ENCODE peak calls at places on chromosomes 16 and 17, in six cellular contexts. One of them, this sample, is unnamed.
A peak's percentile ranks its signal among the peaks of the same experiment; 100 is the strongest.

GRCh38 chr17:75498726-75499213 is 16.6 kb downstream of the CASKIN2 start:
- DNase-seq in ascending aorta: no peak
- DNase-seq in hepatocyte: no peak
- DNase-seq in heart left ventricle: no peak
- DNase-seq in psoas muscle: no peak
- DNase-seq in lung: no peak
- DNase-seq in this sample: no peak

GRCh38 chr17:76485569-76485968 is 15.7 kb downstream of the RHBDF2 start:
- DNase-seq in ascending aorta: no peak
- DNase-seq in hepatocyte: no peak
- DNase-seq in heart left ventricle: peak; percentile 73
- DNase-seq in psoas muscle: no peak
- DNase-seq in lung: no peak
- DNase-seq in this sample: no peak

GRCh38 chr17:10624966-10625365 is 32.1 kb downstream of the MYH3 start:
- DNase-seq in ascending aorta: no peak
- DNase-seq in hepatocyte: no peak
- DNase-seq in heart left ventricle: no peak
- DNase-seq in psoas muscle: peak; percentile 21
- DNase-seq in lung: no peak
- DNase-seq in this sample: no peak

GRCh38 chr17:32551186-32551955 is 64.6 kb downstream of the CDK5R1 start:
- DNase-seq in ascending aorta: no peak
- DNase-seq in hepatocyte: no peak
- DNase-seq in heart left ventricle: no peak
- DNase-seq in psoas muscle: no peak
- DNase-seq in lung: no peak
- DNase-seq in this sample: no peak

GRCh38 chr17:27807567-27808470 is 7.5 kb upstream of the NOS2 start:
- DNase-seq in ascending aorta: no peak
- DNase-seq in hepatocyte: peak; percentile 55
- DNase-seq in heart left ventricle: no peak
- DNase-seq in psoas muscle: no peak
- DNase-seq in lung: no peak
- DNase-seq in this sample: no peak

GRCh38 chr17:29619251-29619650 is 3.5 kb downstream of the CORO6 start:
- DNase-seq in ascending aorta: no peak
- DNase-seq in hepatocyte: no peak
- DNase-seq in heart left ventricle: peak; percentile 84
- DNase-seq in psoas muscle: peak; percentile 48
- DNase-seq in lung: no peak
- DNase-seq in this sample: no peak

GRCh38 chr16:71569621-71570020 is 7.3 kb downstream of the TAT start:
- DNase-seq in ascending aorta: no peak
- DNase-seq in hepatocyte: peak; percentile 23
- DNase-seq in heart left ventricle: no peak
- DNase-seq in psoas muscle: no peak
- DNase-seq in lung: no peak
- DNase-seq in this sample: no peak

GRCh38 chr17:28641579-28641978 is 3.4 kb downstream of the BLTP2 start:
- DNase-seq in ascending aorta: no peak
- DNase-seq in hepatocyte: no peak
- DNase-seq in heart left ventricle: no peak
- DNase-seq in psoas muscle: no peak
- DNase-seq in lung: no peak
- DNase-seq in this sample: no peak

GRCh38 chr16:1906052-1906845 is 12.0 kb downstream of the HS3ST6 start:
- DNase-seq in ascending aorta: no peak
- DNase-seq in hepatocyte: no peak
- DNase-seq in heart left ventricle: no peak
- DNase-seq in psoas muscle: no peak
- DNase-seq in lung: no peak
- DNase-seq in this sample: no peak

GRCh38 chr16:35296962-35297653 is 1837.7 kb downstream of the TP53TG3F start:
- DNase-seq in ascending aorta: no peak
- DNase-seq in hepatocyte: no peak
- DNase-seq in heart left ventricle: no peak
- DNase-seq in psoas muscle: no peak
- DNase-seq in lung: peak; percentile 3
- DNase-seq in this sample: no peak

GRCh38 chr17:70111201-70111600 is 36.2 kb downstream of the KCNJ16 start:
- DNase-seq in ascending aorta: no peak
- DNase-seq in hepatocyte: no peak
- DNase-seq in heart left ventricle: no peak
- DNase-seq in psoas muscle: no peak
- DNase-seq in lung: no peak
- DNase-seq in this sample: no peak

GRCh38 chr16:75264999-75265910 is 13.8 kb upstream of the BCAR1 start:
- DNase-seq in ascending aorta: peak; percentile 72
- DNase-seq in hepatocyte: peak; percentile 72
- DNase-seq in heart left ventricle: peak; percentile 66
- DNase-seq in psoas muscle: peak; percentile 68
- DNase-seq in lung: no peak
- DNase-seq in this sample: peak; percentile 53
- H3K4me1 ChIP-seq in ascending aorta: peaks cover 34% of the 10 kb centered on the region
- H3K4me1 ChIP-seq in hepatocyte: peaks cover 57% of the 10 kb centered on the region
- H3K4me1 ChIP-seq in heart left ventricle: peaks cover 74% of the 10 kb centered on the region
- H3K4me1 ChIP-seq in psoas muscle: peaks cover 69% of the 10 kb centered on the region
- H3K4me1 ChIP-seq in lung: peaks cover 21% of the 10 kb centered on the region
- H3K4me1 ChIP-seq in this sample: peaks cover 29% of the 10 kb centered on the region

GRCh38 chr17:80832266-80832676 is 159.4 kb upstream of the CHMP6 start:
- DNase-seq in ascending aorta: peak; percentile 64
- DNase-seq in hepatocyte: peak; percentile 58
- DNase-seq in heart left ventricle: no peak
- DNase-seq in psoas muscle: no peak
- DNase-seq in lung: no peak
- DNase-seq in this sample: no peak

GRCh38 chr17:80833952-80834895 is 157.4 kb upstream of the CHMP6 start:
- DNase-seq in ascending aorta: peak; percentile 63
- DNase-seq in hepatocyte: no peak
- DNase-seq in heart left ventricle: peak; percentile 68
- DNase-seq in psoas muscle: peak; percentile 84
- DNase-seq in lung: no peak
- DNase-seq in this sample: no peak

GRCh38 chr17:80834896-80835281 is 156.8 kb upstream of the CHMP6 start:
- DNase-seq in ascending aorta: no peak
- DNase-seq in hepatocyte: no peak
- DNase-seq in heart left ventricle: no peak
- DNase-seq in psoas muscle: no peak
- DNase-seq in lung: no peak
- DNase-seq in this sample: no peak

GRCh38 chr17:80831481-80831880 is 160.2 kb upstream of the CHMP6 start:
- DNase-seq in ascending aorta: peak; percentile 42
- DNase-seq in hepatocyte: no peak
- DNase-seq in heart left ventricle: no peak
- DNase-seq in psoas muscle: no peak
- DNase-seq in lung: no peak
- DNase-seq in this sample: no peak

DNA sequence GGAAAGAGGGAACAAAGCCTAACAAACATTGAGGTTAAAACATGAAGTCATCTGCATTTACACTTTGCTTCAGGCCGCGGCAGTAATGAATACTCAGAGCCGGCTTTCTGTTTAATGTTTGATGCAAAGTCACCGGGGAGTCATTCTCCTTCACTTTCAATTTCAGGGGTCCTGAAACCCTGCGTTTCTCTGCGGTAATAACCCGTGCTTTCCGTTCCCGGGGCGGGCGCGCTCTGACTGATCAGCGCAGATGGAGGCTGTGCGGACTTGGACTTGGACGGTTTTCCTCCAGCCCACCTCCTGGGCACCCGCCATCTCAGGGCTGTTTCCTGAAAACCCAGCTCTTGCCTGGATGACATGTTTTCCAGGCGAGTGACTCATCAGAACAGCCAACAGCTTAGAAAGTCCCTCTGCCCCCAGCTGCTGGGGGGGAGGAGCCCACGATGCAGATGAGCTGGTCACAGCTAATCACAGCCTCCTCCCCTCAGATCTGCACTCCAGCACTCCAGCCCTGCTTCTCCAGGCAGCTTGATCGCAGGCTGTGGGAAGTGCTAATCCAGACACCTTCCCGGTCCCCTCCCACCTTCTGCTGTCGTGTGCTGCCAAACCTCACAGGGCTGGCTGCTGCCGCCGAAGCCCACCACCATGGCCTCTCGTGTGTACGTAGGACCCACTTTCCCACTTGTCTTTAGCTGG is 158.6 kb upstream of the CHMP6 start:
- DNase-seq in ascending aorta: peak; percentile 95
- DNase-seq in hepatocyte: peak; percentile 96
- DNase-seq in heart left ventricle: peak; percentile 93
- DNase-seq in psoas muscle: peak; percentile 92
- DNase-seq in lung: peak; percentile 86
- DNase-seq in this sample: peak; percentile 79
- H3K4me3 ChIP-seq in ascending aorta: peak overlapping the region; percentile 49
- H3K4me3 ChIP-seq in hepatocyte: peak overlapping the region; percentile 4
- H3K4me3 ChIP-seq in heart left ventricle: peak overlapping the region; percentile 53
- H3K4me3 ChIP-seq in psoas muscle: peak overlapping the region; percentile 62
- H3K4me3 ChIP-seq in lung: peak overlapping the region; percentile 8
- H3K4me3 ChIP-seq in this sample: peak overlapping the region; percentile 40

GRCh38 chr17:2054262-2054739 is 602 bp upstream of the HIC1 start:
- DNase-seq in ascending aorta: no peak
- DNase-seq in hepatocyte: no peak
- DNase-seq in heart left ventricle: peak; percentile 44
- DNase-seq in psoas muscle: no peak
- DNase-seq in lung: no peak
- DNase-seq in this sample: no peak

GRCh38 chr17:2055494-2056220 is 754 bp downstream of the HIC1 start:
- DNase-seq in ascending aorta: no peak
- DNase-seq in hepatocyte: no peak
- DNase-seq in heart left ventricle: peak; percentile 42
- DNase-seq in psoas muscle: peak; percentile 39
- DNase-seq in lung: no peak
- DNase-seq in this sample: no peak

GRCh38 chr17:2056221-2057129 is 1.6 kb downstream of the HIC1 start:
- DNase-seq in ascending aorta: no peak
- DNase-seq in hepatocyte: peak; percentile 63
- DNase-seq in heart left ventricle: peak; percentile 43
- DNase-seq in psoas muscle: peak; percentile 36
- DNase-seq in lung: no peak
- DNase-seq in this sample: no peak

GRCh38 chr17:2053380-2054261 is 1.3 kb upstream of the HIC1 start:
- DNase-seq in ascending aorta: peak; percentile 86
- DNase-seq in hepatocyte: peak; percentile 86
- DNase-seq in heart left ventricle: peak; percentile 75
- DNase-seq in psoas muscle: peak; percentile 83
- DNase-seq in lung: no peak
- DNase-seq in this sample: peak; percentile 64

GRCh38 chr17:2054740-2055493 is at the start of gene HIC1:
- DNase-seq in ascending aorta: peak; percentile 85
- DNase-seq in hepatocyte: peak; percentile 90
- DNase-seq in heart left ventricle: peak; percentile 78
- DNase-seq in psoas muscle: peak; percentile 81
- DNase-seq in lung: peak; percentile 72
- DNase-seq in this sample: peak; percentile 65
- H3K4me1 ChIP-seq in ascending aorta: peaks cover 29% of the 10 kb centered on the region
- H3K4me1 ChIP-seq in hepatocyte: peaks cover 33% of the 10 kb centered on the region
- H3K4me1 ChIP-seq in heart left ventricle: peaks cover 81% of the 10 kb centered on the region
- H3K4me1 ChIP-seq in psoas muscle: peaks cover 6% of the 10 kb centered on the region
- H3K4me1 ChIP-seq in lung: no peaks in the 10 kb centered on the region
- H3K4me1 ChIP-seq in this sample: peaks cover 4% of the 10 kb centered on the region

GRCh38 chr16:19523184-19523558 is 571 bp upstream of the CCP110 start:
- DNase-seq in ascending aorta: no peak
- DNase-seq in hepatocyte: no peak
- DNase-seq in heart left ventricle: no peak
- DNase-seq in psoas muscle: no peak
- DNase-seq in lung: no peak
- DNase-seq in this sample: no peak
- H3K4me3 ChIP-seq in ascending aorta: no peak overlapping the region
- H3K4me3 ChIP-seq in hepatocyte: no peak overlapping the region
- H3K4me3 ChIP-seq in heart left ventricle: peak overlapping the region; percentile 90
- H3K4me3 ChIP-seq in psoas muscle: peak overlapping the region; percentile 90
- H3K4me3 ChIP-seq in lung: no peak overlapping the region
- H3K4me3 ChIP-seq in this sample: no peak overlapping the region

GRCh38 chr17:77838748-77839147 is 119.8 kb upstream of the TNRC6C start:
- DNase-seq in ascending aorta: no peak
- DNase-seq in hepatocyte: no peak
- DNase-seq in heart left ventricle: no peak
- DNase-seq in psoas muscle: no peak
- DNase-seq in lung: no peak
- DNase-seq in this sample: no peak
- H3K4me1 ChIP-seq in ascending aorta: peaks cover 3% of the 10 kb centered on the region
- H3K4me1 ChIP-seq in hepatocyte: peaks cover 20% of the 10 kb centered on the region
- H3K4me1 ChIP-seq in heart left ventricle: peaks cover 58% of the 10 kb centered on the region
- H3K4me1 ChIP-seq in psoas muscle: peaks cover 46% of the 10 kb centered on the region
- H3K4me1 ChIP-seq in lung: peaks cover 6% of the 10 kb centered on the region
- H3K4me1 ChIP-seq in this sample: no peaks in the 10 kb centered on the region

GRCh38 chr17:45299311-45299710 is 17.5 kb downstream of the MAP3K14 start:
- DNase-seq in ascending aorta: no peak
- DNase-seq in hepatocyte: peak; percentile 39
- DNase-seq in heart left ventricle: peak; percentile 46
- DNase-seq in psoas muscle: no peak
- DNase-seq in lung: no peak
- DNase-seq in this sample: no peak

GRCh38 chr17:45298546-45299285 is 18.1 kb downstream of the MAP3K14 start:
- DNase-seq in ascending aorta: no peak
- DNase-seq in hepatocyte: no peak
- DNase-seq in heart left ventricle: no peak
- DNase-seq in psoas muscle: no peak
- DNase-seq in lung: no peak
- DNase-seq in this sample: no peak

GRCh38 chr17:45296003-45296832 is 20.6 kb downstream of the MAP3K14 start:
- DNase-seq in ascending aorta: no peak
- DNase-seq in hepatocyte: no peak
- DNase-seq in heart left ventricle: no peak
- DNase-seq in psoas muscle: no peak
- DNase-seq in lung: no peak
- DNase-seq in this sample: no peak

GRCh38 chr17:45294506-45294905 is 22.3 kb downstream of the MAP3K14 start:
- DNase-seq in ascending aorta: peak; percentile 75
- DNase-seq in hepatocyte: no peak
- DNase-seq in heart left ventricle: peak; percentile 61
- DNase-seq in psoas muscle: no peak
- DNase-seq in lung: peak; percentile 77
- DNase-seq in this sample: peak; percentile 89

DNA sequence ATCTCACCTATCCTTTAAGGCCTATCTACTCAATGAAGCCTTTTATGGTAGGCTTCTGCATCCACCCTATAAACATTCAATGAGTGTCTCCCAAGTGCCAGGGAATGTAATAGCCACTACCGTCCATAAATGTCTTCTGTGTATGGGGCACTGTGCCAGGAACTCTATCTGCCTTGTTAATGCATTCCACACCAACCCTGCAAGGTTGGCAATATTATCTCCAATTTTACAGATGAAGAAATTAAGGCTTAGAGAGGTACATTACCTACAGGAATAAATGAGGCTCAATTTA is 20.0 kb downstream of the MAP3K14 start:
- DNase-seq in ascending aorta: no peak
- DNase-seq in hepatocyte: no peak
- DNase-seq in heart left ventricle: no peak
- DNase-seq in psoas muscle: no peak
- DNase-seq in lung: no peak
- DNase-seq in this sample: peak; percentile 89
- H3K4me3 ChIP-seq in ascending aorta: no peak overlapping the region
- H3K4me3 ChIP-seq in hepatocyte: no peak overlapping the region
- H3K4me3 ChIP-seq in heart left ventricle: no peak overlapping the region
- H3K4me3 ChIP-seq in psoas muscle: no peak overlapping the region
- H3K4me3 ChIP-seq in lung: no peak overlapping the region
- H3K4me3 ChIP-seq in this sample: no peak overlapping the region

GRCh38 chr16:51391798-51392511 is 240.9 kb upstream of the SALL1 start:
- DNase-seq in ascending aorta: no peak
- DNase-seq in hepatocyte: no peak
- DNase-seq in heart left ventricle: no peak
- DNase-seq in psoas muscle: no peak
- DNase-seq in lung: no peak
- DNase-seq in this sample: no peak
- H3K4me1 ChIP-seq in ascending aorta: no peaks in the 10 kb centered on the region
- H3K4me1 ChIP-seq in hepatocyte: no peaks in the 10 kb centered on the region
- H3K4me1 ChIP-seq in heart left ventricle: no peaks in the 10 kb centered on the region
- H3K4me1 ChIP-seq in psoas muscle: no peaks in the 10 kb centered on the region
- H3K4me1 ChIP-seq in lung: no peaks in the 10 kb centered on the region
- H3K4me1 ChIP-seq in this sample: no peaks in the 10 kb centered on the region

GRCh38 chr16:62424206-62424605 is 388.0 kb upstream of the CDH8 start:
- DNase-seq in ascending aorta: no peak
- DNase-seq in hepatocyte: no peak
- DNase-seq in heart left ventricle: no peak
- DNase-seq in psoas muscle: no peak
- DNase-seq in lung: no peak
- DNase-seq in this sample: no peak
- H3K4me3 ChIP-seq in ascending aorta: no peak overlapping the region
- H3K4me3 ChIP-seq in hepatocyte: no peak overlapping the region
- H3K4me3 ChIP-seq in heart left ventricle: no peak overlapping the region
- H3K4me3 ChIP-seq in psoas muscle: no peak overlapping the region
- H3K4me3 ChIP-seq in lung: no peak overlapping the region
- H3K4me3 ChIP-seq in this sample: no peak overlapping the region